ENCODE peak calls at places on chromosomes 6 and 20, in four cellular contexts. Z, R, E and D are unnamed samples.

GRCh38 chr6:85660181-85660611 is 17.5 kb upstream of the SYNCRIP start:
- DNase-seq in Z (no peak), R (no peak), E (peak), D (peak)

GRCh38 chr20:2688041-2688591 is 4.5 kb upstream of the EBF4 start:
- DNase-seq in Z (peak), R (peak), E (peak), D (peak)

GRCh38 chr6:30682181-30683117 is 4.0 kb downstream of the PPP1R18 start:
- DNase-seq in Z (peak), R (peak), E (peak), D (peak)

GRCh38 chr6:10458287-10458686 is 43.4 kb upstream of the TFAP2A start:
- DNase-seq in Z (no peak), R (no peak), E (no peak), D (no peak)

GRCh38 chr20:46562373-46563169 is 12.1 kb upstream of the OCSTAMP start:
- DNase-seq in Z (peak), R (peak), E (peak), D (peak)

GRCh38 chr6:90347411-90347841 is 50.8 kb upstream of the BACH2 start:
- DNase-seq in Z (no peak), R (no peak), E (peak), D (peak)

GRCh38 chr6:43096451-43097097 is 20.5 kb downstream of the PTK7 start:
- DNase-seq in Z (no peak), R (no peak), E (peak), D (no peak)

GRCh38 chr20:59455392-59456341 is 148.7 kb upstream of the PHACTR3 start:
- DNase-seq in Z (no peak), R (peak), E (peak), D (no peak)

GRCh38 chr6:110609101-110609500 is 132.7 kb upstream of the SLC22A16 start:
- DNase-seq in Z (no peak), R (no peak), E (no peak), D (no peak)

GRCh38 chr6:2960935-2961334 is 10.4 kb downstream of the SERPINB6 start:
- DNase-seq in Z (no peak), R (no peak), E (no peak), D (no peak)

GRCh38 chr6:13395272-13396237 is 67.2 kb upstream of the TBC1D7 start:
- DNase-seq in Z (no peak), R (peak), E (peak), D (no peak)

GRCh38 chr6:21479140-21479539 is 114.4 kb upstream of the SOX4 start:
- DNase-seq in Z (no peak), R (peak), E (peak), D (no peak)

GRCh38 chr20:47456952-47457724 is 44.5 kb upstream of the NCOA3 start:
- DNase-seq in Z (no peak), R (no peak), E (peak), D (peak)

GRCh38 chr6:41288025-41288777 is 1.7 kb upstream of the TREM1 start:
- DNase-seq in Z (no peak), R (no peak), E (peak), D (no peak)

GRCh38 chr20:44643596-44644383 is 7.7 kb downstream of the ADA start:
- DNase-seq in Z (no peak), R (peak), E (peak), D (peak)

GRCh38 chr20:48697845-48698491 is 129.8 kb downstream of the PREX1 start:
- DNase-seq in Z (no peak), R (peak), E (peak), D (no peak)

GRCh38 chr6:72283571-72283970 is 338.3 kb upstream of the KCNQ5 start:
- DNase-seq in Z (no peak), R (no peak), E (no peak), D (no peak)

GRCh38 chr6:109453594-109454482 is 1.7 kb downstream of the MICAL1 start:
- DNase-seq in Z (no peak), R (peak), E (peak), D (no peak)

GRCh38 chr6:151291145-151292055 is 51.6 kb downstream of the AKAP12 start:
- DNase-seq in Z (no peak), R (peak), E (peak), D (no peak)

GRCh38 chr6:151847064-151847463 is 39.6 kb downstream of the ESR1 start:
- DNase-seq in Z (no peak), R (no peak), E (peak), D (peak)

GRCh38 chr6:12269100-12269499 is 21.1 kb upstream of the EDN1 start:
- DNase-seq in Z (no peak), R (no peak), E (no peak), D (no peak)

GRCh38 chr6:16496982-16497823 is 258.8 kb downstream of the GMPR start:
- DNase-seq in Z (no peak), R (no peak), E (peak), D (no peak)

GRCh38 chr20:51510961-51511360 is 31.6 kb downstream of the NFATC2 start:
- DNase-seq in Z (no peak), R (no peak), E (no peak), D (no peak)

GRCh38 chr6:39251406-39251805 is 22.1 kb upstream of the KCNK5 start:
- DNase-seq in Z (no peak), R (no peak), E (no peak), D (no peak)

GRCh38 chr6:29345380-29345779 is 23.3 kb downstream of the OR5V1 start:
- DNase-seq in Z (no peak), R (no peak), E (no peak), D (no peak)

GRCh38 chr20:4810446-4811019 is 88.8 kb downstream of the PRND start:
- DNase-seq in Z (no peak), R (no peak), E (no peak), D (no peak)

GRCh38 chr20:4811257-4811656 is 89.5 kb downstream of the PRND start:
- DNase-seq in Z (no peak), R (no peak), E (no peak), D (no peak)

GRCh38 chr20:4812641-4813075 is 90.9 kb downstream of the PRND start:
- DNase-seq in Z (no peak), R (no peak), E (no peak), D (no peak)

GRCh38 chr20:4812216-4812615 is 90.5 kb downstream of the PRND start:
- DNase-seq in Z (no peak), R (no peak), E (no peak), D (peak)

DNA sequence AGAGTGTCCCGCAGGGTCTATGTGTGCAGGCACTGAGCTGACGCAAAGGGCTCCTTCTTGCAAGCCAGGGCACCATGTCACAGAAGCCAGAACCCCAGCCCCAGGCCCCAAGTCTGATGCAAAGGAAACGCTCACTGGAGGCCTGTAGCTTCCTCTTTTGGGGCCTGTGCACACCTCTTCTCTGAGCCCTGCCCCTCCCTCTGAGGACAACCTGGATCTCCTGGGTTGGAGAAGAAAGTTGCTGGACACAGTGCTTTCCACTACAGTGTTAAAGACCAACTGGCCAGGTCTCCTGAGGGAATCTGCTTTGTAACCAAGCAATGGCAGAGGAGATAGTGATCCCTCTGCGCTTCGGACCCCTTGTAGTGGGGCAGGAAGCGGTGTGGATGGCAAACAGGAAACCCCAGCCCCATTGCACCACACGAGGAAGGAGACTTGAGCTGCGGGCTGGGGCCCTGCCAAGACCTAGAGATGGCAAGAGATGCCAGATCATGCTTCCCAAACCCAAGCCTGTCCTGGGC is 90.0 kb downstream of the PRND start:
- DNase-seq in Z (peak), R (peak), E (no peak), D (peak)
- TF ChIP-seq CTCF in Z (no peak), R (no peak), E (no peak), D (no peak)

GRCh38 chr20:19802492-19803158 is 44.6 kb downstream of the RIN2 start:
- DNase-seq in Z (no peak), R (no peak), E (no peak), D (no peak)
- TF ChIP-seq CTCF in Z (no peak), R (peak), E (no peak), D (no peak)

DNA sequence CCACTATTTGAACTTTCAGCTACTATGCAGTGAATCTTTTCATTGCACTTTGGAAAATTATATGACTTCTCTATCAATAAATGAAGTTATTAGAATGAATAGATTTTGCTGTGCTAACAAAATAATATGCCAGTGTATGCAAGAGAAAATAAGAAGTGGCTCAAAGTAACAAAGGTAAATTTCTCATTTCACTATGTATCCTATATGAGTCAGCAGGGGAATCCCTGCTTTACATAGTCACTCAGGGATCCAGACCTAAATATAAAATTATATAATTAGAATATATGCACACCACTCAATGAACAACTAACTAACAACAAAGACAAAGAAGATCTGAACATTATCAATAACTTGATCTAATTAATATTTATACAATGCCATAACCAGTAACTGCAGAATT is 390.8 kb upstream of the IRAK1BP1 start:
- DNase-seq in Z (no peak), R (no peak), E (no peak), D (no peak)
- TF ChIP-seq CTCF in Z (no peak), R (no peak), E (no peak), D (no peak)

GRCh38 chr6:65638047-65638831 is 68.8 kb downstream of the EYS start:
- DNase-seq in Z (no peak), R (no peak), E (no peak), D (no peak)
- TF ChIP-seq CTCF in Z (no peak), R (no peak), E (no peak), D (no peak)

GRCh38 chr6:164926686-164927085 is 382.7 kb downstream of the C6orf118 start:
- DNase-seq in Z (no peak), R (no peak), E (no peak), D (no peak)
- TF ChIP-seq CTCF in Z (no peak), R (peak), E (no peak), D (no peak)